ENCODE peak calls at places on chromosome 3, in ten cellular contexts. Q is RWPE1; E is RPMI8226; S is stimulated activated CD8-positive, alpha-beta memory T cell treated with anti-CD3 and anti-CD28 coated beads, Interleukin-15, amount 100 ng/mL, for 24 hours; P is activated B cell treated with CpG ODN at 0.5 μM for 24 hours; C is AG08395; H is heart right ventricle; V is ELF-1; O is PC-3; B is PC-9. K is an unnamed sample.

GRCh38 chr3:187361835-187362234 is 6.3 kb upstream of the RTP4 start:
- DNase-seq in C (no peak), B (no peak), E (no peak), P (no peak), Q (no peak), H (no peak), O (no peak), V (peak; percentile 41), S (no peak), K (no peak)

GRCh38 chr3:176514297-176514696 is 683.0 kb downstream of the TBL1XR1 start:
- DNase-seq in E (peak; percentile 66), V (peak; percentile 67), H (no peak), Q (peak; percentile 9), S (no peak), P (no peak), O (peak; percentile 80), C (peak; percentile 38), B (peak; percentile 25), K (peak; percentile 48)

GRCh38 chr3:105526349-105527111 is 159.8 kb downstream of the ALCAM start:
- DNase-seq in C (no peak), B (no peak), E (no peak), O (peak; percentile 85), P (no peak), H (no peak), V (no peak), Q (peak; percentile 6), S (no peak), K (no peak)

GRCh38 chr3:127026661-127027060 is 43.7 kb downstream of the PLXNA1 start:
- DNase-seq in O (no peak), S (no peak), E (no peak), C (no peak), B (no peak), H (no peak), Q (no peak), P (no peak), V (no peak), K (no peak)

GRCh38 chr3:134650431-134651346 is at the start of gene KY:
- DNase-seq in H (peak; percentile 71), Q (no peak), P (no peak), S (no peak), V (peak; percentile 77), E (peak; percentile 83), B (no peak), C (peak; percentile 64), O (no peak), K (peak; percentile 88)

GRCh38 chr3:39460677-39461076 is 6.8 kb upstream of the MOBP start:
- DNase-seq in V (no peak), O (no peak), S (no peak), P (no peak), Q (no peak), H (no peak), C (no peak), E (no peak), B (no peak), K (no peak)

GRCh38 chr3:159356606-159357005 is 554.8 kb downstream of the MFSD1 start:
- DNase-seq in V (no peak), Q (no peak), P (no peak), S (no peak), O (no peak), C (no peak), B (no peak), H (no peak), E (no peak), K (no peak)

GRCh38 chr3:125072749-125073404 is 17.1 kb upstream of the HEG1 start:
- DNase-seq in Q (no peak), S (no peak), H (no peak), E (no peak), V (no peak), O (no peak), B (no peak), P (no peak), C (no peak), K (no peak)

GRCh38 chr3:72820405-72820804 is 27.8 kb downstream of the SHQ1 start:
- DNase-seq in B (no peak), S (no peak), H (no peak), P (no peak), E (peak; percentile 30), O (peak; percentile 77), C (peak; percentile 48), Q (no peak), V (no peak), K (peak; percentile 37)

GRCh38 chr3:57977755-57978715 is 30.2 kb upstream of the FLNB start:
- DNase-seq in O (peak; percentile 95), S (no peak), H (no peak), B (peak; percentile 81), C (no peak), Q (peak; percentile 44), V (no peak), E (peak; percentile 25), P (no peak), K (peak; percentile 34)

GRCh38 chr3:15333957-15334263 is 1.5 kb upstream of the SH3BP5 start:
- DNase-seq in P (no peak), H (no peak), Q (no peak), V (no peak), E (no peak), C (no peak), O (no peak), B (no peak), S (no peak), K (no peak)

GRCh38 chr3:41338276-41338675 is 139.0 kb downstream of the CTNNB1 start:
- DNase-seq in B (no peak), Q (no peak), P (no peak), S (no peak), O (peak; percentile 20), H (no peak), V (no peak), E (no peak), C (peak; percentile 18), K (peak; percentile 36)

GRCh38 chr3:191627064-191627463 is 166.1 kb downstream of the PYDC2 start:
- DNase-seq in E (no peak), S (no peak), Q (no peak), O (no peak), P (no peak), H (no peak), C (no peak), V (no peak), B (no peak), K (no peak)

GRCh38 chr3:45055032-45055410 is 28.9 kb downstream of the CLEC3B start:
- DNase-seq in B (no peak), H (no peak), Q (peak; percentile 30), S (no peak), V (no peak), E (no peak), C (peak; percentile 64), P (no peak), O (peak; percentile 57), K (peak; percentile 67)

GRCh38 chr3:25594007-25594502 is 70.7 kb downstream of the TOP2B start:
- DNase-seq in E (peak; percentile 41), Q (peak; percentile 5), S (no peak), B (peak; percentile 21), O (peak; percentile 78), P (no peak), H (no peak), V (peak; percentile 56), C (peak; percentile 69), K (peak; percentile 65)

K was measured in GM03348.